ENCODE peak calls at places on chromosomes 7 and 10, in ten cellular contexts. N is epithelial cell of esophagus; P is HCT116; Q is BJ; G is HFF-Myc; U is cardiac fibroblast; Y is brain microvascular endothelial cell; C is heart left ventricle; I is CD8-positive, alpha-beta T cell; J is HL-60. L is an unnamed sample.

GRCh38 chr10:123741146-123741545 is 75.0 kb downstream of the GPR26 start:
- DNase-seq in G (no peak), N (no peak), P (no peak), U (no peak), J (no peak), Y (no peak), C (no peak), Q (no peak), I (no peak), L (no peak)

GRCh38 chr7:111561659-111561908 is 708 bp downstream of the IMMP2L start:
- DNase-seq in I (no peak), J (peak), C (no peak), G (no peak), N (no peak), U (no peak), Y (peak), Q (no peak), P (no peak), L (no peak)

GRCh38 chr7:157594306-157594705 is 257.5 kb downstream of the DNAJB6 start:
- DNase-seq in Y (no peak), G (no peak), I (no peak), Q (no peak), U (no peak), J (no peak), P (no peak), N (no peak), C (peak), L (no peak)

GRCh38 chr7:141291541-141291940 is 217.7 kb downstream of the TMEM178B start:
- DNase-seq in J (no peak), Y (no peak), N (no peak), U (no peak), P (no peak), I (no peak), Q (no peak), C (no peak), G (no peak), L (no peak)

GRCh38 chr10:100979821-100980272 is 7.5 kb downstream of the MRPL43 start:
- DNase-seq in C (no peak), P (no peak), I (no peak), U (no peak), Y (no peak), J (no peak), N (no peak), Q (no peak), G (no peak), L (no peak)

GRCh38 chr7:121831320-121831719 is 41.6 kb upstream of the PTPRZ1 start:
- DNase-seq in G (no peak), Q (no peak), J (no peak), Y (no peak), I (no peak), U (no peak), P (no peak), N (peak), C (no peak), L (no peak)

GRCh38 chr7:152103066-152103465 is 77.6 kb downstream of the GALNT11 start:
- DNase-seq in Y (no peak), N (no peak), U (no peak), Q (no peak), G (no peak), C (no peak), J (no peak), P (no peak), I (no peak), L (no peak)

GRCh38 chr10:111677747-111678146 is 505.8 kb downstream of the GPAM start:
- DNase-seq in P (no peak), C (no peak), N (no peak), Y (no peak), G (no peak), U (no peak), I (no peak), J (no peak), Q (no peak), L (no peak)

GRCh38 chr7:44733708-44734481 is 14.8 kb upstream of the ZMIZ2 start:
- DNase-seq in C (no peak), G (peak), P (peak), U (peak), Q (no peak), N (peak), Y (peak), I (no peak), J (no peak), L (peak)

GRCh38 chr7:100435401-100436304 is 644 bp downstream of the PPP1R35 start:
- DNase-seq in J (no peak), N (peak), G (no peak), Y (no peak), P (no peak), U (peak), C (peak), Q (no peak), I (peak), L (no peak)

DNA sequence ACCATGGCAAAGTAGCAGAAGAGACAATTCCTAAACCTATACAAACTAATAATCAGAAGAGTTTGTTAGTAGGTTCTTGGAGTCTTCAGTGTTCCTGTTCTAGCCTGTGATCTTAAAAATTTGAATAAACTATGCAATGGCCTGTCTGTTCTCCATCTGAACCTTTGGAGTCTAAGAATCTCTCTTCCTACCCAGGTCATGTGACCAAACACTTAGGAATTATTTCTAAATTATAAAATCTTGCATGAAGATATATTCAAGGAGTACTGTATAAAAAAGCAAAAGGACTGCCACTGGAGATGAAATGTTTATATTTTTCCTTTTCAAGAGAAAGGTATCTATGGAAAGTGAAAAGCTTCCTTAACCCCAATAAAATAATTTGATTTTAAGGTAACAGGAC is 2.4 kb downstream of the MKI67 start:
- DNase-seq in J (no peak), Y (no peak), P (no peak), C (no peak), I (no peak), Q (no peak), U (no peak), G (no peak), N (no peak), L (no peak)
- H3K4me3 ChIP-seq in J (peak), Y (no peak), P (no peak), C (no peak), I (no peak), Q (no peak), U (no peak), G (peak), N (peak), L (no peak)

DNA sequence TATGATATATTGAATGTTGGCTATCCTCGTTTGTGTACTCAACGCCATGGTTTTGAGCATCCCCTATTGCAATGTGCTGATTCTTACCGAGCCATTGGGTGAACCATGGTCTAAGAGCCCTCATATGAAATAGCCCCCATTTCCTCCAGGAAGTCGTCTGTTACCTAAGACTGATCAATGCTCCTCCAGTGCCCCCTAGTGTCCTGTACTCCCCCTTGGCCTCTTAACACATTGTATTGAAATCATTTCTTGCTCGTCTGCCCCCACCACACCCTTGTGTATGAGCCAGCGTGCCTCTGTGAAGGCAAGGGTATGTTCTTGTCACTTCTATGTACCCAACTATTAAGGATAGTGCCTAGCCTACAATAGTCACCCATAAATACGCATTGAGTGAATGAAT is 11.2 kb upstream of the SLC35B4 start:
- DNase-seq in I (peak), P (peak), G (peak), J (peak), Q (no peak), U (peak), N (peak), C (no peak), Y (peak), L (no peak)
- TF ChIP-seq CTCF in I (peak), P (peak), G (peak), J (peak), Q (peak), U (peak), N (peak), C (no peak), Y (peak), L (peak)

DNA sequence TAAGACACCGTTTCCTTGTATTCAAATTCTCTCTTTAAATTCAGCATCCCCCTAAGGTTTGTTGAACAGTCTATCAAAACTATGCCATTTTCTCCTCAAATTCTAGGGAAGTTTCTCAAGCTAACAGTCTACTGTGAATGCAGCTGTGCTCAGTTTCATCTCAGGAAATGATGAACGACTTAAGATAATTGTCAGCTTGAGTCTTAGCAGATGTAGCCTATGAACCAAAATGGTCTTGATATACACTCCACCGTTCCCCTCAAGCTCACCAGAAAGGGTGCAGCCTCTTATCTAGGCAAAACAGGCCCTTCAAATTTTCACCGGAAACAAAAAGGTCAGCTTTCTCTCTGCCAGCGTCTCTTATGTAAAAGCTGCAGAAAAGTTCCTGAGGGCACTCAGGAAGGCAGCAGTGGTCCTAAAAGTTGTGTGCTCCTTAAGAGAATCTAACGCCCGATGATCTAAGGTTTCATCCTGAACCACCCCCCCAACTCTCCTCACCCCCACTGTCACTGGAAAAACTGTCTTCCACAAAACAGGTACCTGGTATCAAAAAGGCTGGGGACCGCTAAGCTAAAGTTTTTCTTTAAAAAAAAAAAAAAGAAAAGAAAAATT is 2.1 kb downstream of the DNAJC9 start:
- DNase-seq in I (no peak), G (no peak), J (no peak), P (no peak), U (peak), N (no peak), C (no peak), Q (no peak), Y (no peak), L (no peak)
- H3K4me3 ChIP-seq in I (no peak), G (peak), J (peak), P (no peak), U (peak), N (peak), C (no peak), Q (no peak), Y (peak), L (peak)

GRCh38 chr10:24724381-24725228 is 918 bp upstream of the ARHGAP21 start:
- DNase-seq in U (peak), G (peak), I (peak), P (peak), Q (peak), Y (peak), N (peak), J (peak), C (peak), L (peak)

GRCh38 chr10:24726626-24727025 is 2.9 kb upstream of the ARHGAP21 start:
- DNase-seq in N (peak), I (no peak), Y (no peak), U (no peak), P (no peak), J (no peak), C (no peak), Q (no peak), G (no peak), L (no peak)

GRCh38 chr10:24723788-24724380 is at the start of gene ARHGAP21:
- DNase-seq in U (peak), I (peak), J (no peak), Q (no peak), G (no peak), C (peak), P (no peak), Y (peak), N (peak), L (no peak)

GRCh38 chr10:24730811-24731210 is 7.1 kb upstream of the ARHGAP21 start:
- DNase-seq in Y (no peak), G (no peak), Q (no peak), P (no peak), C (no peak), J (no peak), U (no peak), I (no peak), N (no peak), L (no peak)

DNA sequence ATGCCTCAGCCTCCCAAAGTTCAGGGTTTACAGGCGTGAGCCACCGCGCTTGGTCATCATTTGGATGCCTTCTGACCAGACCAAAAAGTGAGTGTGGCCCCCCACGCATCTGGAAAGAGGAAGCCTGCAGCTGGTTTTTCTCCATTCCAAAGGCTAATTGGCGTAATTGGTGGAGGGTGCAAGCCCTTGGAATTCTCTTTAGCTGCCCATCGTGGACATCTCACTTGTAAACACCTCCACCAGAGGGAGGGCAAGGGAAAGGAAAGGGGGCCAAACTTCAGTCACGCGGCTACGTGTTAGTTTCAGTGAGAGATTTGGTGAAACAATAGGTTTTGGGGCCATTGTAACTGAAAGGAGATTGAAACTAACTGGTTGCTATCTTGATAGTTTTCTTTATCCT is 4.1 kb upstream of the ARHGAP21 start:
- DNase-seq in C (no peak), N (no peak), P (no peak), J (no peak), G (no peak), Q (no peak), Y (no peak), U (peak), I (no peak), L (no peak)
- TF ChIP-seq CTCF in C (no peak), N (no peak), P (peak), J (no peak), G (peak), Q (peak), Y (peak), U (no peak), I (no peak), L (peak)

DNA sequence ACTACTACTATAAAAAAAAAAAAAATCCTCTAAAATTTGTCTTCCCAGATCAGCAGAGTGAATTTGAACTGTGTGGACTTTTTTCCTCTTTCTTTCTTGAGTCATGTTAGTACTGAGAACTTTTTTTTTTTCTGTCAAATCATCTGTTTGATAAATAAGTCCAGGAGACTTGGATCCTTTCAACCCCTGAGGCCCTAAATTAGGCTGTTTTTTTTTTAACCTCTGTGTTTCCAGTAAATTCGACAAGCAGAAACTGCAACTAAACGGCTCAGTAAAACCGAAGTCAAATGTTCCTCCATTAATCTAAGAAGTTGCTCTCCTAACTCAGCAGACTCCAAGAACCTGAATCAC is 2.7 kb downstream of the MAP3K8 start:
- DNase-seq in J (no peak), C (no peak), I (no peak), U (no peak), P (no peak), Q (no peak), G (no peak), N (no peak), Y (no peak), L (no peak)
- H3K4me3 ChIP-seq in J (no peak), C (peak), I (peak), U (peak), P (no peak), Q (peak), G (no peak), N (no peak), Y (no peak), L (peak)

DNA sequence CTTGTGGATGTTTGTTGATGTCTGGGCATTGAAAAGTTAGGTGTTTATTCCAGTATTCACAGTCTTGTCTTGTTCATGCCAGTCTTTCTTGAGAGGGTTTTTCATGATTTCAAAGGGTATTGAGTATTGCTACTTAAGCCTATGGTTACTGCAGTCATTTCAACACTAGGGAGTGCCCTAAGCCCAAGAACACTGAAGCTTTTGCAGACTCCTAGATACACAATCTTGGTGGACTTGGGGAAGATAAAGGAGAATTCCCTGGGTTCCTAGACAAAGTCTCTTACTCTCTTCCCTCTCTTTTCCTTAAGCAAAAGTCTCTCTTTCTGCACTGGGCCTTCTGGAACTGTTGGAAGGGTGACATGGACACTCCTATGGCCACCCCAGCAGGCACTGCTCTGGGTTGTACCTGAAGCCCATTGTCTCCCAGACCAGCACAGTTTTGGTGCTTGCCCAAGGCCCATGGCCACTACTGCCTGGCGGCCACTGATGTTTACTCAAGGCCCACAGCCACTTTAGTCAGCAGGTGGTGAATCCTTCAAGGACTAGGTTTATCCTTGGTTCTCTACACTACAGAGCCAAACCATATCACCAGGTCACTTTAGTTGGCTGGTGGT is 24.9 kb downstream of the SAMD9 start:
- DNase-seq in G (peak), C (no peak), I (no peak), J (peak), U (peak), Y (peak), P (peak), N (peak), Q (no peak), L (peak)
- TF ChIP-seq CTCF in G (peak), C (no peak), I (no peak), J (peak), U (peak), Y (peak), P (peak), N (peak), Q (peak), L (peak)

GRCh38 chr10:132746801-132747625 is 38.9 kb downstream of the NKX6-2 start:
- DNase-seq in G (no peak), C (no peak), Y (no peak), I (no peak), P (no peak), U (no peak), Q (no peak), J (no peak), N (no peak), L (no peak)

GRCh38 chr10:132745971-132746370 is 40.0 kb downstream of the NKX6-2 start:
- DNase-seq in N (no peak), J (no peak), U (no peak), C (no peak), Y (no peak), Q (no peak), G (no peak), I (no peak), P (no peak), L (no peak)

GRCh38 chr10:132745511-132745910 is 40.4 kb downstream of the NKX6-2 start:
- DNase-seq in G (no peak), P (no peak), U (no peak), J (no peak), N (no peak), C (no peak), I (no peak), Y (no peak), Q (no peak), L (no peak)

GRCh38 chr10:132744839-132745238 is 41.1 kb downstream of the NKX6-2 start:
- DNase-seq in Q (no peak), N (no peak), Y (no peak), I (no peak), P (no peak), G (no peak), J (no peak), U (no peak), C (no peak), L (no peak)

DNA sequence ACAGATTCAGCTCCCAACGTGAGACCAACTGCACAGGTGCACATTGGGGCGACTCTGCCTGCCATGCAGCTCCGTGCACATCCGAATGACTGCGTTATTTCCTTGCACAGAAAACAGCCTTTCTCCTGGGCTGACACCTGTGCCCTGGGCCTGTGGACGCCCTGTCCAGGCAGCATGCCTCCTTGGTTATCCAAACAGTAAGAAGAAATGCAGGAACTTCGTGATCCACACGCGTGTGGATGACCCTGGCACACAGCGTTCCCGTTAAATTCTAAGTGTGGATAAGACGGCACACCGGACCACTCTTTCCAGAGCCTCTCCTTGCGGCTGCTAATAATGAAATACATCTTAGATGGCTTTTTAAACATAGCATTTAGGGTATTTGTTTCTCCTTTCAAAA is 39.6 kb downstream of the NKX6-2 start:
- DNase-seq in J (no peak), N (no peak), I (no peak), Q (no peak), P (no peak), U (no peak), Y (no peak), G (no peak), C (no peak), L (no peak)
- H3K4me3 ChIP-seq in J (no peak), N (no peak), I (no peak), Q (no peak), P (no peak), U (no peak), Y (no peak), G (no peak), C (no peak), L (no peak)

DNA sequence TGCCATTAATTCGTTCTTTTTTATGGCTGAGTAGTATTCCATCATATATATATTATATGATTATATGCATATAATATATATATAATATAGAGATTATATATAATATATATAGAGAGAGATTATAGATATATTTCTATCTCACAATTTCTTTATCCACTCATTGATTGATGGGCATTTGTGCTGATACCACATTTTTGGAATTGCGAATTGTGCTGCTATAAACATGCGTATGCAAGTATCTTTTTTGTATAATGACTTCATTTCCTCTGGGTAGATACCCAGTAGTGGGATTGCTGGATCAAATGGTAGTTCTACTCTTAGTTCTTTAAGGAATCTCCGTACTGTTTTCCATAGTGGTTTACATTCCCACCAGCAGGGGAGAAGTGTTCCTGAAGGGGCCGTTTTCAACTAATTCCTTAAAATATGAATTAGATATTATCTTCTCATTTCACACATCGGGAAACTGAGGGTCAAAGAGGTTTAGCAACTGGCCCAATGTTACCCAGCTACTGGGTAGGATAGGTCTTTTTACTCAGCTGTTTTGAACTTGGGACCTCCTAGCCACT is 16.5 kb downstream of the NFE2L3 start:
- DNase-seq in Y (no peak), U (no peak), C (no peak), Q (no peak), I (no peak), J (no peak), N (no peak), P (no peak), G (no peak), L (no peak)
- TF ChIP-seq CTCF in Y (peak), U (no peak), C (no peak), Q (no peak), I (no peak), J (no peak), N (no peak), P (peak), G (no peak), L (no peak)